ENCODE peak calls at places on chromosomes 12 and 14, in five cellular contexts. N is CD4-positive, alpha-beta memory T cell; C is lower leg skin; V is neuronal stem cell; P is transverse colon. X is an unnamed sample.

GRCh38 chr12:98909749-98910148 is 264.7 kb downstream of the APAF1 start:
- DNase-seq in N (no peak), C (no peak), V (peak; percentile 55), P (no peak), X (no peak)

GRCh38 chr12:19411234-19412221 is 27.8 kb upstream of the AEBP2 start:
- DNase-seq in N (no peak), C (peak; percentile 65), V (no peak), P (no peak), X (no peak)

GRCh38 chr14:68924392-68925158 is 54.5 kb downstream of the ACTN1 start:
- DNase-seq in N (no peak), C (no peak), V (no peak), P (no peak), X (no peak)

GRCh38 chr14:22147716-22148115 is 441.3 kb downstream of the DAD1 start:
- DNase-seq in N (no peak), C (no peak), V (no peak), P (no peak), X (no peak)

GRCh38 chr12:28456934-28457710 is 266.9 kb downstream of the CCDC91 start:
- DNase-seq in N (no peak), C (no peak), V (no peak), P (no peak), X (no peak)

GRCh38 chr14:104883681-104884361 is 18.8 kb downstream of the CEP170B start:
- DNase-seq in N (no peak), C (no peak), V (no peak), P (no peak), X (no peak)

GRCh38 chr14:93039649-93040315 is 75.9 kb downstream of the ITPK1 start:
- DNase-seq in N (no peak), C (no peak), V (no peak), P (no peak), X (no peak)

GRCh38 chr14:101619484-101619883 is 58.2 kb downstream of the DIO3 start:
- DNase-seq in N (no peak), C (peak; percentile 71), V (no peak), P (no peak), X (no peak)

GRCh38 chr12:103665971-103666370 is 78.9 kb downstream of the STAB2 start:
- DNase-seq in N (no peak), C (no peak), V (no peak), P (no peak), X (no peak)

GRCh38 chr12:49276304-49277290 is 11.7 kb downstream of the TUBA1C start:
- DNase-seq in N (no peak), C (no peak), V (no peak), P (no peak), X (no peak)

GRCh38 chr14:104926619-104927431 is 2.1 kb downstream of the PLD4 start:
- DNase-seq in N (no peak), C (peak; percentile 84), V (no peak), P (peak; percentile 38), X (no peak)

GRCh38 chr14:22622220-22622619 is 21.9 kb downstream of the OR6J1 start:
- DNase-seq in N (no peak), C (no peak), V (no peak), P (no peak), X (no peak)

GRCh38 chr12:9872116-9872515 is 3.0 kb upstream of the CLEC2B start:
- DNase-seq in N (no peak), C (no peak), V (no peak), P (no peak), X (no peak)
- H3K4me3 ChIP-seq in N (no peak overlapping the region), C (no peak overlapping the region), V (no peak overlapping the region), P (no peak overlapping the region), X (no peak overlapping the region)

GRCh38 chr12:57896139-57896436 is 45.3 kb upstream of the ATP23 start:
- DNase-seq in N (no peak), C (no peak), V (no peak), P (no peak), X (no peak)

GRCh38 chr12:57897296-57897974 is 43.9 kb upstream of the ATP23 start:
- DNase-seq in N (peak; percentile 5), C (no peak), V (no peak), P (no peak), X (no peak)

GRCh38 chr12:57896437-57897201 is 44.7 kb upstream of the ATP23 start:
- DNase-seq in N (peak; percentile 12), C (peak; percentile 96), V (peak; percentile 40), P (peak; percentile 79), X (no peak)

GRCh38 chr12:57898308-57898970 is 42.9 kb upstream of the ATP23 start:
- DNase-seq in N (peak; percentile 12), C (no peak), V (no peak), P (peak; percentile 48), X (no peak)

GRCh38 chr12:57899010-57899662 is 42.2 kb upstream of the ATP23 start:
- DNase-seq in N (peak; percentile 86), C (no peak), V (no peak), P (peak; percentile 73), X (no peak)
- H3K4me3 ChIP-seq in N (no peak overlapping the region), C (no peak overlapping the region), V (no peak overlapping the region), P (no peak overlapping the region), X (peak overlapping the region; percentile 34)

DNA sequence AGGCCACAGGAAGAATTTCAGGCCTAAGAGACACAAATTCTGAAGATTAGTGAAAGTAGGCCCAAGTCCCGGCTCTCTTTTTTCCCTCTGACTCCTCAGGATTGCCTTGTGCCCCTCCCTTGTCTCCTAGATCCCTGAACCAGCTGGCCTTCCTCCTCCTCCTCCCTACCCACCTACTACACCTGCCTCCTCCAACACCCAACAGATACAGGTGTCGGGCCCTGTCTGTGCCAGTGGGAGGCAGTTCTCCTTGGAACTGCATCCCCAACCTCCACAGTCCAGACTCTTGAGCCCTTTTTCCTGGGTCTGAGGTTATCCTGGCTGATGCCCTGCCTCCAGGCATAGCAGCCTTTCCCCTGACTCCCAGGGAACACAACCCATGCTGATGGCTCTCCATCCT is 1.8 kb downstream of the PPP1R1A start:
- DNase-seq in N (no peak), C (no peak), V (no peak), P (no peak), X (no peak)
- H3K4me3 ChIP-seq in N (no peak overlapping the region), C (no peak overlapping the region), V (no peak overlapping the region), P (no peak overlapping the region), X (peak overlapping the region; percentile 93)

DNA sequence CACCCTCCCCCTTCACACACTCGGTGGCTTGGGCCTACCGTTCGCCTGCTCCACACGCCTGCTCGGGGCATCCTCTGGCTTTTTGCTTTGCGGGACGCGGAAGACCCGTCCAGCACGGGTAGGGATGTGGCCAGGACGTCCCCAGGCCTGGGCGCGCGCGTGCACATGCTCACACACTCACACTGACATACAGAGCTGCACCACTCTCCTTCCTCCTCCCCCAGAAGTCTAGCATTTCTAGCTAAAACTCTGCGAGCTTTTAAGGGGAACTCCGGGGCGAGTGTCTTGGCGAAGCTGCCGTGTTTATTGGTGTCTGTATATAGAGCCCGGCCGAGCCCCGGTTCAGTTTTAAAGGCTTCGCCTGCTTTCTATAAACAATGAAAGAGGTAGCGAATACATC is 5.0 kb downstream of the TBX5 start:
- DNase-seq in N (no peak), C (peak; percentile 89), V (peak; percentile 36), P (no peak), X (no peak)
- H3K4me3 ChIP-seq in N (no peak overlapping the region), C (no peak overlapping the region), V (no peak overlapping the region), P (no peak overlapping the region), X (no peak overlapping the region)

GRCh38 chr14:89620436-89620835 is 203.4 kb upstream of the FOXN3 start:
- DNase-seq in N (no peak), C (no peak), V (no peak), P (no peak), X (no peak)

GRCh38 chr14:89621009-89621421 is 204.0 kb upstream of the FOXN3 start:
- DNase-seq in N (peak; percentile 65), C (no peak), V (no peak), P (no peak), X (no peak)

GRCh38 chr14:89618821-89619551 is 202.0 kb upstream of the FOXN3 start:
- DNase-seq in N (peak; percentile 75), C (peak; percentile 94), V (peak; percentile 71), P (peak; percentile 76), X (no peak)

GRCh38 chr14:89618309-89618708 is 201.3 kb upstream of the FOXN3 start:
- DNase-seq in N (peak; percentile 25), C (no peak), V (no peak), P (peak; percentile 21), X (no peak)

GRCh38 chr14:89619616-89620273 is 202.7 kb upstream of the FOXN3 start:
- DNase-seq in N (no peak), C (no peak), V (no peak), P (no peak), X (no peak)
- H3K4me3 ChIP-seq in N (peak overlapping the region; percentile 49), C (no peak overlapping the region), V (no peak overlapping the region), P (peak overlapping the region; percentile 82), X (peak overlapping the region; percentile 88)

DNA sequence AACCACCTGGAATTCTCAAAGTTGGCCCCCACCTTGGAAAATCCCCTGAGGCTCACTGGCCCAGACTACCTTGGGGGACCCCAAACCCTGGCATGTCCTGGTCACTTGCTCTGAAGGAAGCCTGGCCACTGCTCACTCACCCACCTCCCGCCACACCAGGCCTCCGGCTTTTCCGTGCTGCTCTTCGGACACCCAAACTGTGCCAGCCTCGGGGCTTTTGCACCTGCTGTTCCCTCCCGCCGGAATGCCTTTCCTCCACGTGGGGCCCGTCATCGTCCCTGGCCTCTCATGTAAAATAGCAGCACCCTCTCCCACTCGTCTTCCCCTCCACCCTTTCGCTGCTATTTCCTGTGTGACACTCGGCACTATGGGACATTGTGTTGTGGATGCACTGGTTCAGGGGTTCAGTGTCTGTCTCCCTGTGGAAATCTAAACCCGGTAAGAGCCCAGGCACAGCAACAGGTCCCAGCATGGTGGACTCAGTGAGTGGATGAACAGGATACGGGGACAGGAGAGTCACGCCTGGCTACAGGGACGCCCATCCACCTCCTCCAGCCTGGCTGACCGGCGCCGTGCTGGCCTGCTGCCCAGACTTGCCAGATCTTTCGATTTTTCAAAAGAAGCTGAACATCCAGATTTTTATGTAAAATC is 87.4 kb upstream of the NCOR2 start:
- DNase-seq in N (no peak), C (peak; percentile 93), V (no peak), P (no peak), X (no peak)
- H3K4me3 ChIP-seq in N (no peak overlapping the region), C (no peak overlapping the region), V (no peak overlapping the region), P (no peak overlapping the region), X (no peak overlapping the region)

DNA sequence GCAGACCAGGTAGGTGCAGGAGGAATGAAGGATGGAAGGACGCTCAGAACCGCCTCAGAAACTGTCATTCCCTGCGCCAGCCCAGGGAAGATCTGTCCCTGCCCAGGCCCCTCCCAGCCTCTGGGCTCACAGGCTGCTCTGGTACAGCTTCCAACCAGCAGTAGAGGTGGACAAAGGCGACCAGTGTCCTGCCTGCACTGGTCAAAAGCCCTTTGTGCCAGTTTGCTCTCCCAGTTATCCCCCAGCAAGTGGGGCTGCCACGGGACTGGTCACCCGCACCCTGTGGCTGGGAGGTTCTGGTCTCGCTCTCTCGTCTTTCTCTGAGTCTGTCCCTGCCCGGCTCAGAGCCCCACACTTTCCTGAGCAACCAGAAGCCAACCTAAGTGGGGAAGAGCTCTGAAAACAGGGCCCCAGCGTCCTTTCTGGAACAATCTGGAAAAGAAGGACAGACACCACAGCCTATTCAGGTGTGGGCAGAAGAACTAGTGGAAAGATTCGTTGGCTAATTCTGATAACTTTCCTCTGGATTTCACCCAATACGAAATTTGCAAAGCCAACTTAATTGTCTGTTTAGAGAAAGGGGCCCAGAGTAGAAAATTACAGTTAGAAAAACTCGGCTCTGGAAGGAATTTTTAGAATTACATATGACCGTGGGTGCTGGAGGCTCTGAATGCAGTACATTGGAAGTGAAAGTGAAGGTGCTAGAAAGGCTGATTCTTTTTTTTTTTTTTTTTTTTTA is 21.7 kb downstream of the SNRNP35 start:
- DNase-seq in N (no peak), C (no peak), V (no peak), P (no peak), X (no peak)
- H3K4me3 ChIP-seq in N (no peak overlapping the region), C (no peak overlapping the region), V (no peak overlapping the region), P (no peak overlapping the region), X (no peak overlapping the region)

GRCh38 chr14:99191663-99192621 is 80.1 kb downstream of the BCL11B start:
- DNase-seq in N (peak; percentile 69), C (no peak), V (no peak), P (peak; percentile 52), X (no peak)
- H3K4me3 ChIP-seq in N (peak overlapping the region; percentile 48), C (no peak overlapping the region), V (no peak overlapping the region), P (peak overlapping the region; percentile 46), X (peak overlapping the region; percentile 71)